ENCODE peak calls at places on chromosomes 16 and 17, in nine cellular contexts. L, H, Q, J, B, Z, F, X and D are unnamed samples. For H3K36me3 and H3K4me1, the result is how much of the 10 kb centered on the place peaks cover.

GRCh38 chr16:79269211-79269863 is 331.2 kb downstream of the MAF start:
- DNase-seq in L (no peak), H (no peak), Q (no peak), J (no peak), B (no peak), Z (no peak), F (no peak), X (no peak), D (no peak)

GRCh38 chr16:87464691-87465300 is 28.0 kb downstream of the ZCCHC14 start:
- DNase-seq in L (no peak), H (peak), Q (peak), J (peak), B (peak), Z (no peak), F (peak), X (no peak), D (peak)

GRCh38 chr16:85483424-85483823 is 129.7 kb upstream of the GSE1 start:
- DNase-seq in L (no peak), H (no peak), Q (no peak), J (no peak), B (no peak), Z (no peak), F (no peak), X (no peak), D (no peak)

GRCh38 chr16:57341062-57341440 is 17.5 kb upstream of the CCL22 start:
- DNase-seq in L (no peak), H (no peak), Q (no peak), J (no peak), B (no peak), Z (no peak), F (no peak), X (no peak), D (no peak)

GRCh38 chr16:29710227-29711219 is 31.5 kb downstream of the QPRT start:
- DNase-seq in L (no peak), H (no peak), Q (no peak), J (peak), B (no peak), Z (peak), F (no peak), X (peak), D (peak)

GRCh38 chr16:29023279-29024278 is 38.7 kb downstream of the LAT start:
- DNase-seq in L (no peak), H (no peak), Q (no peak), J (peak), B (no peak), Z (no peak), F (no peak), X (no peak), D (no peak)

GRCh38 chr17:74345433-74346241 is 16.0 kb downstream of the BTBD17 start:
- DNase-seq in L (no peak), H (no peak), Q (no peak), J (peak), B (no peak), Z (no peak), F (no peak), X (no peak), D (no peak)

GRCh38 chr17:37740861-37741260 is 4.0 kb downstream of the HNF1B start:
- DNase-seq in L (no peak), H (no peak), Q (no peak), J (no peak), B (no peak), Z (no peak), F (no peak), X (no peak), D (no peak)

GRCh38 chr17:67488161-67488560 is 111.1 kb downstream of the PITPNC1 start:
- DNase-seq in L (no peak), H (no peak), Q (no peak), J (peak), B (no peak), Z (peak), F (no peak), X (no peak), D (peak)

GRCh38 chr17:8975091-8975707 is 9.7 kb upstream of the PIK3R5 start:
- DNase-seq in L (no peak), H (no peak), Q (no peak), J (no peak), B (no peak), Z (no peak), F (no peak), X (no peak), D (no peak)

GRCh38 chr16:77540656-77541055 is 105.8 kb upstream of the ADAMTS18 start:
- DNase-seq in L (no peak), H (no peak), Q (no peak), J (peak), B (no peak), Z (no peak), F (no peak), X (no peak), D (no peak)

GRCh38 chr16:18811925-18812324 is 10.6 kb upstream of the ARL6IP1 start:
- DNase-seq in L (no peak), H (no peak), Q (no peak), J (no peak), B (no peak), Z (no peak), F (no peak), X (no peak), D (no peak)

GRCh38 chr16:52549011-52549692 is 2.2 kb upstream of the TOX3 start:
- DNase-seq in L (no peak), H (no peak), Q (no peak), J (no peak), B (no peak), Z (peak), F (no peak), X (no peak), D (no peak)

GRCh38 chr16:27458196-27458728 is 56.3 kb downstream of the IL21R start:
- DNase-seq in L (no peak), H (no peak), Q (no peak), J (no peak), B (no peak), Z (no peak), F (no peak), X (no peak), D (no peak)

GRCh38 chr16:74700206-74701040 is at the start of gene MLKL:
- DNase-seq in L (no peak), H (peak), Q (peak), J (peak), B (peak), Z (peak), F (peak), X (peak), D (peak)

GRCh38 chr17:73228748-73229236 is 32.9 kb downstream of the CPSF4L start:
- DNase-seq in L (no peak), H (peak), Q (no peak), J (peak), B (peak), Z (peak), F (peak), X (no peak), D (peak)

GRCh38 chr17:17051791-17052461 is 9.7 kb downstream of the MPRIP start:
- DNase-seq in L (no peak), H (peak), Q (no peak), J (peak), B (no peak), Z (peak), F (no peak), X (no peak), D (no peak)

GRCh38 chr16:54931041-54931756 is 534 bp downstream of the IRX5 start:
- DNase-seq in L (peak), H (no peak), Q (peak), J (peak), B (no peak), Z (peak), F (no peak), X (no peak), D (peak)

GRCh38 chr16:75624921-75625334 is 1.8 kb upstream of the ADAT1 start:
- DNase-seq in L (no peak), H (no peak), Q (no peak), J (peak), B (no peak), Z (no peak), F (no peak), X (no peak), D (no peak)

GRCh38 chr17:7348478-7349242 is 3.3 kb upstream of the KCTD11 start:
- DNase-seq in L (no peak), H (no peak), Q (peak), J (peak), B (no peak), Z (peak), F (no peak), X (no peak), D (no peak)

DNA sequence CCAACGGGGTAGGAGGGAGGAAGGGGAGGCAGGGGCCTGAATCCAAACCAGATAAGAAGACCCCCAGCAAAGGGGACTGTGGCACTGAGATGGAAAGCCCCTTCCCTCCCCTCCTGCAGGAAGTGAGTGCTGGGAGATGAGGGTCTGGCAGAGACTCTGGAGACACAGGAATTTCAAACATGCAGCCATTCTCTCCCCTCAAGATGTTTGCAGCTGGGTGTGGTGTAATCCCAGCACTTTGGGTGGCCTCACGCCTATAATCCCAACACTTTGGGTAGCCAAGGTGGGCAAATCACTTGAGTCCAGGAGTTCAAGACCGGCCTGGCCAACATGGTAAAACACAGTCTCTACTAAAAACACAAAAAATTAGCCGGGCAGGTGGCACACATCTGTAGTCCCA is 33.9 kb upstream of the FAAP100 start:
- DNase-seq in L (no peak), H (no peak), Q (no peak), J (no peak), B (no peak), Z (no peak), F (no peak), X (no peak), D (no peak)
- H3K36me3 ChIP-seq in L (half or more), H (half or more), Q (half or more), J (half or more), B (under half), Z (half or more), F (under half), X (half or more), D (half or more)

GRCh38 chr17:77377836-77378235 is 237.1 kb downstream of the SEC14L1 start:
- DNase-seq in L (no peak), H (no peak), Q (no peak), J (no peak), B (no peak), Z (no peak), F (no peak), X (no peak), D (no peak)

GRCh38 chr17:77378318-77379064 is 237.7 kb downstream of the SEC14L1 start:
- DNase-seq in L (no peak), H (no peak), Q (no peak), J (no peak), B (no peak), Z (no peak), F (no peak), X (no peak), D (no peak)

GRCh38 chr17:77375526-77375916 is 234.8 kb downstream of the SEC14L1 start:
- DNase-seq in L (no peak), H (no peak), Q (no peak), J (no peak), B (no peak), Z (no peak), F (no peak), X (no peak), D (no peak)

GRCh38 chr17:77375917-77376651 is 235.3 kb downstream of the SEC14L1 start:
- DNase-seq in L (no peak), H (peak), Q (no peak), J (peak), B (no peak), Z (peak), F (no peak), X (peak), D (peak)

GRCh38 chr17:77376795-77377751 is 236.3 kb downstream of the SEC14L1 start:
- DNase-seq in L (no peak), H (peak), Q (no peak), J (no peak), B (no peak), Z (no peak), F (peak), X (no peak), D (peak)
- H3K4me1 ChIP-seq in L (half or more), H (half or more), Q (half or more), J (under half), B (half or more), Z (under half), F (half or more), X (half or more), D (half or more)

DNA sequence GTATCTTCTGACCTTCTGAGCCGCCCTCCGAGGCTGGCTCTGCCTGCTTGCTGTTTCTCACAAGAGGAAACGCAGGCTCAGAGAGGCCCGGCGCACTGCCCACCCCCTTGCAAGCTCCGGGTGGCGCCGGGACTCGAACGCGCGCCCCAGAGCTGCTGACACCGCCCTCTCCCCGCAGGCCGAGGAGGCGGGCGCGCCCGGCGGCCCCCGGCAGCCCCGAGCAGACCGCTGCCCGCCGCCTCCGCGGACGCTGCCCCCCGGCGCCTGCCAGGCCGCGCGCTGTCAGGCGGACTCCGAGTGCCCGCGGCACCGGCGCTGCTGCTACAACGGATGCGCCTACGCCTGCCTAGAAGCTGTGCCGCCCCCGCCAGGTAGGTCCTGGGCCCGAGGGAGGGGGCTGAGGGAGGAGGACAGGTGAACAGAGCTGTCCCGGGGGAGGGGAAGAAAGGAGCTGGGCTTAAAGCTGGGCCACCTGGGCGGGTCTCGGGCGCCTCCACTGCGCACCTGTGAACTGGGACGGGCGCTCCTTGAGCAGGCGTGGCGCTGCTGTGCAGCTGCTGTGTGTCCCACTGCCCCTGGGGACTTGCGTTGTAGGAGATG is 18.2 kb downstream of the WFDC1 start:
- DNase-seq in L (no peak), H (no peak), Q (no peak), J (no peak), B (no peak), Z (peak), F (no peak), X (no peak), D (no peak)
- H3K4me3 ChIP-seq in L (peak), H (peak), Q (no peak), J (no peak), B (no peak), Z (no peak), F (no peak), X (no peak), D (no peak)

DNA sequence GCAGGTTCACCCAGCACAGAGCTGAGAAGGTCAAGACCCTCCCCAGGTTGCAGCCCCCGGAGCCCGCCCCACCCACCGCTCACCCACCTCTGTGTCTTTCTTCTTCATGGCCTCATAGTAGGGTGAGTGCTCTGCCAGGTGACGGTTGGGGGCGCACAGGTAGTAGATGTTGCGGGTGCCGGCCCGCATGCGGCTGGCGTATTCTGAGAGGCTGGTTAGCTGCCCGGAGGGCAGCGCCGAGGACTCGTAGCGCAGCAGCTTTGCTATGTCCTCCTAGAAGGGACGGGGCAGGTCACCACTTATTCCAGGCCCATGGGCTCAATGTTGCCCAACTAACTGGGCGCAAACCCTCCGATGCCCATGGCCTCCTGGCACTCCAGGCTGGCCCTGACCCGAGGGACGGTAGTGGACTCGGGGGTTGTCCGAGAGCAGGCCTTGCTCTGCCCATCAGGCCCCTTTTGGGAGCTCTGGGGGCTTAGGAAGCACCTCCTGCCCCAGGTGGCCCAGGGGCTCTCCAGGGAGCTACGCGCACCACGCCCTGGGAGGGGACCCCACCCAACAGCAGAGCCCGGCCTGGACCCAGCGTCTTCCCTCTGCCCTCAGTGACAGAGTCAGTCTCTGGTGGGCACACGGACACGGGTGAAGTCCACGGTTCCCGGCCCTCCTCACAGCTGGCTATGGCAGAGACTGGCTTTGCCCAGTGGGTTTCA is 9.9 kb downstream of the DNASE1 start:
- DNase-seq in L (no peak), H (no peak), Q (peak), J (no peak), B (no peak), Z (no peak), F (no peak), X (no peak), D (no peak)
- H3K36me3 ChIP-seq in L (half or more), H (half or more), Q (half or more), J (under half), B (under half), Z (half or more), F (under half), X (under half), D (half or more)

GRCh38 chr17:2084766-2085647 is 30.1 kb downstream of the HIC1 start:
- DNase-seq in L (no peak), H (no peak), Q (no peak), J (peak), B (peak), Z (no peak), F (no peak), X (no peak), D (peak)

GRCh38 chr17:2083613-2084128 is 28.8 kb downstream of the HIC1 start:
- DNase-seq in L (no peak), H (no peak), Q (no peak), J (no peak), B (no peak), Z (no peak), F (peak), X (no peak), D (no peak)

GRCh38 chr17:2084129-2084765 is 29.3 kb downstream of the HIC1 start:
- DNase-seq in L (no peak), H (no peak), Q (no peak), J (peak), B (peak), Z (no peak), F (no peak), X (no peak), D (peak)

GRCh38 chr17:2086306-2086705 is 31.4 kb downstream of the HIC1 start:
- DNase-seq in L (no peak), H (no peak), Q (no peak), J (no peak), B (no peak), Z (no peak), F (no peak), X (no peak), D (no peak)

DNA sequence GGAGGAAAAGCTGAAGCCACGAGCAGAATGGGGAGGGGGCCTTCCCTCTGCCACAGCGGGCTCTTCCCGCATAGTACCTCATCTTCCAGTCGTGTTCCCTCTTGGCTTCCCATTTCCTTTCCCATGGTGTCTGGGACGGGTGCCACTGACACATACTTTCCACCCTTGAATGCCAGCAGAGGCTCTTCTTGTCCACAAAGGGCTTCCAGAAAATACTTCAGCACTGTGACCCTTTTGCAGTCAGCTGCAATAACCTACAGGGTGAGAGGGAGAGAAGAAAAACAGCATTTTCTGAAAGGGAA is 30.7 kb downstream of the HIC1 start:
- DNase-seq in L (no peak), H (no peak), Q (no peak), J (peak), B (no peak), Z (no peak), F (no peak), X (no peak), D (no peak)
- H3K4me1 ChIP-seq in L (under half), H (half or more), Q (half or more), J (half or more), B (half or more), Z (under half), F (under half), X (under half), D (under half)

DNA sequence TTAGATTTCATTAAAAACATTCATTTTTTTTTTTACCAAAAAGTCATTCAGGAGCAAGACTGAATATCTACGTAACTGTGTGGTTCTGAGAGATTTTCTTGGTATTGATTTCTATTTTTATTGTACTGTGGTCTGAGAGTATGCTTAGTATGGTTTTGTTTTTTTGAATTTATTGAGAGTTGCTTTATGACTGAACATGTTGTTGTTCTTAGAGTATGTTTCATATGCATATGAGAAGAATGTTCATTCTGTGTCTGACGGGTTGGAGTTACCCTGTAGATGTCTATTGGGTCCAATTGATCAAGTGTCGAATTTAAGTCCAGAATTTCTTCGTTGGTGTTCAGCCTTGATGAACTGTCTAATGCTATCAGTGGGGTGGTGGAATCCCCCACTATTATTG is 306.0 kb upstream of the KCNJ16 start:
- DNase-seq in L (no peak), H (no peak), Q (no peak), J (no peak), B (no peak), Z (no peak), F (no peak), X (no peak), D (no peak)
- H3K4me3 ChIP-seq in L (no peak), H (no peak), Q (no peak), J (no peak), B (no peak), Z (no peak), F (no peak), X (no peak), D (no peak)

DNA sequence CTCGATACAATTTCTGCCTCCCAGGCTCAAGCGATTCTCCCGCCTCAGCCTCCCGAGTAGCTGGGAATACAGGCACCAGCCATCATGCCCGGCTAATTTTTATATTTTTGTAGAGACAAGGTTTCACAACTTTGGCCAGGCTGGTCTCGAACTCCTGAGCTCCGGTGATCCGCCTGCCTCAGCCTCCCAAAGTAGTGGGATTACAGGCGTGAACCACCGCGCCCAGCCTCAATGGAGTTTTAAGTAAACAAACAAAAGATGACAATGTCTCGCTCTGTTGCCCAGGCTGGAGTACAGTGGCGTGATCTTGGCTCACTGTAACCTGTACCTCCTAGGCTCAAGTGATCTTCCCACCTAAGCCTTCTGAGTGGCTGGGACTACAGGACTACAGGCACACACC is 52.6 kb upstream of the TRAP1 start:
- DNase-seq in L (no peak), H (no peak), Q (no peak), J (no peak), B (no peak), Z (peak), F (no peak), X (no peak), D (no peak)
- H3K36me3 ChIP-seq in L (half or more), H (half or more), Q (half or more), J (half or more), B (under half), Z (half or more), F (under half), X (half or more), D (half or more)

GRCh38 chr17:28968269-28968913 is 17.1 kb upstream of the PHF12 start:
- DNase-seq in L (peak), H (no peak), Q (no peak), J (no peak), B (no peak), Z (peak), F (no peak), X (no peak), D (no peak)
- H3K4me1 ChIP-seq in L (under half), H (under half), Q (under half), J (under half), B (under half), Z (under half), F (under half), X (under half), D (under half)